ENCODE peak calls at places on chromosomes 5 and 9, in seven cellular contexts. C is K562, A is GM12891, W is GM12878, N is HepG2, Q is SK-N-SH, D is H1. K is an unnamed sample.

GRCh38 chr9:127210851-127211730 is 53.5 kb upstream of the GARNL3 start:
- DNase-seq in W (no peak), N (no peak), A (no peak), Q (no peak), C (no peak), D (no peak), K (no peak)

GRCh38 chr5:131114754-131115153 is 50.3 kb downstream of the HINT1 start:
- DNase-seq in C (no peak), W (no peak), A (no peak), D (no peak), Q (no peak), N (no peak), K (no peak)

GRCh38 chr5:53250151-53250550 is 140.6 kb upstream of the MOCS2 start:
- DNase-seq in Q (no peak), D (no peak), W (no peak), N (no peak), C (no peak), A (no peak), K (no peak)

GRCh38 chr5:14364096-14364495 is 217.5 kb upstream of the OTULINL start:
- DNase-seq in W (no peak), Q (peak), C (no peak), A (no peak), D (no peak), N (no peak), K (no peak)

GRCh38 chr5:119339965-119340364 is 15.9 kb upstream of the TNFAIP8 start:
- DNase-seq in C (no peak), A (no peak), D (no peak), N (no peak), W (no peak), Q (no peak), K (no peak)

GRCh38 chr5:141514330-141515111 is 25.6 kb downstream of the PCDHGC5 start:
- DNase-seq in Q (no peak), W (no peak), N (no peak), C (no peak), A (no peak), D (no peak), K (no peak)

GRCh38 chr9:92983984-92984589 is 36.8 kb downstream of the FGD3 start:
- DNase-seq in W (no peak), A (no peak), D (no peak), Q (no peak), N (no peak), C (no peak), K (no peak)

GRCh38 chr5:123125953-123126352 is 36.9 kb downstream of the PRDM6 start:
- DNase-seq in A (no peak), N (no peak), Q (no peak), C (no peak), W (no peak), D (no peak), K (no peak)

GRCh38 chr5:180334176-180334575 is 19.0 kb downstream of the GFPT2 start:
- DNase-seq in N (no peak), D (no peak), W (no peak), Q (no peak), A (no peak), C (no peak), K (no peak)

GRCh38 chr9:136095028-136095494 is at the start of gene NACC2:
- DNase-seq in D (no peak), C (peak), Q (peak), N (no peak), A (no peak), W (no peak), K (no peak)

GRCh38 chr5:157607371-157608161 is 32.0 kb upstream of the ADAM19 start:
- DNase-seq in C (peak), D (no peak), W (no peak), N (no peak), A (no peak), Q (no peak), K (no peak)

GRCh38 chr5:55370291-55370925 is 62.6 kb downstream of the MTREX start:
- DNase-seq in D (no peak), C (no peak), Q (no peak), A (no peak), W (no peak), N (no peak), K (no peak)

GRCh38 chr9:120175031-120175430 is 404.9 kb downstream of the CDK5RAP2 start:
- DNase-seq in A (no peak), C (no peak), N (no peak), D (no peak), Q (no peak), W (no peak), K (no peak)

GRCh38 chr5:107361945-107362344 is 308.8 kb downstream of the EFNA5 start:
- DNase-seq in D (no peak), W (no peak), A (no peak), N (no peak), C (no peak), Q (no peak), K (no peak)

GRCh38 chr9:125971050-125971449 is 223.9 kb downstream of the PBX3 start:
- DNase-seq in W (no peak), N (no peak), C (no peak), Q (no peak), D (peak), A (no peak), K (no peak)

GRCh38 chr5:79845448-79846197 is 145.4 kb downstream of the MTX3 start:
- DNase-seq in N (no peak), Q (no peak), W (no peak), D (peak), C (peak), A (no peak), K (no peak)

GRCh38 chr5:123155511-123155923 is 66.5 kb downstream of the PRDM6 start:
- DNase-seq in W (no peak), A (no peak), N (no peak), Q (no peak), D (no peak), C (no peak), K (no peak)

GRCh38 chr9:89617978-89618377 is 13.2 kb downstream of the GADD45G start:
- DNase-seq in Q (no peak), W (no peak), C (no peak), D (no peak), N (no peak), A (no peak), K (no peak)
- TF ChIP-seq TAF1 in Q (no peak), W (no peak), C (no peak), D (no peak), N (no peak), A (no peak), K (no peak)

GRCh38 chr5:101782352-101783087 is 513.6 kb downstream of the SLCO4C1 start:
- DNase-seq in W (no peak), D (no peak), A (no peak), C (no peak), N (no peak), Q (no peak), K (no peak)
- TF ChIP-seq TAF1 in W (no peak), D (no peak), A (no peak), C (no peak), N (no peak), Q (no peak), K (no peak)

GRCh38 chr9:82376677-82377232 is 388.2 kb downstream of the SPATA31D1 start:
- DNase-seq in C (no peak), N (no peak), W (no peak), A (no peak), D (no peak), Q (no peak), K (no peak)
- TF ChIP-seq TAF1 in C (no peak), N (no peak), W (no peak), A (no peak), D (no peak), Q (no peak), K (no peak)

GRCh38 chr5:143008809-143009521 is 238.8 kb downstream of the ARHGAP26 start:
- DNase-seq in C (no peak), W (peak), D (no peak), Q (no peak), A (no peak), N (no peak), K (no peak)
- TF ChIP-seq TAF1 in C (no peak), W (no peak), D (no peak), Q (no peak), A (no peak), N (no peak), K (no peak)

GRCh38 chr5:143084452-143084851 is 314.3 kb downstream of the ARHGAP26 start:
- DNase-seq in N (no peak), Q (no peak), D (no peak), W (no peak), A (no peak), C (no peak), K (no peak)

GRCh38 chr5:143086851-143087637 is 316.4 kb downstream of the NR3C1 start:
- DNase-seq in W (no peak), Q (no peak), C (no peak), A (no peak), N (peak), D (no peak), K (no peak)

GRCh38 chr5:143083006-143083405 is 312.8 kb downstream of the ARHGAP26 start:
- DNase-seq in D (no peak), N (no peak), W (no peak), Q (no peak), A (no peak), C (no peak), K (no peak)

GRCh38 chr5:143080982-143081381 is 310.8 kb downstream of the ARHGAP26 start:
- DNase-seq in N (no peak), D (no peak), Q (no peak), A (no peak), W (no peak), C (no peak), K (no peak)

GRCh38 chr5:143085319-143085917 is 315.2 kb downstream of the ARHGAP26 start:
- DNase-seq in N (no peak), W (no peak), Q (no peak), C (no peak), A (no peak), D (no peak), K (no peak)
- TF ChIP-seq TAF1 in N (no peak), W (no peak), Q (no peak), C (no peak), A (no peak), D (no peak), K (no peak)

DNA sequence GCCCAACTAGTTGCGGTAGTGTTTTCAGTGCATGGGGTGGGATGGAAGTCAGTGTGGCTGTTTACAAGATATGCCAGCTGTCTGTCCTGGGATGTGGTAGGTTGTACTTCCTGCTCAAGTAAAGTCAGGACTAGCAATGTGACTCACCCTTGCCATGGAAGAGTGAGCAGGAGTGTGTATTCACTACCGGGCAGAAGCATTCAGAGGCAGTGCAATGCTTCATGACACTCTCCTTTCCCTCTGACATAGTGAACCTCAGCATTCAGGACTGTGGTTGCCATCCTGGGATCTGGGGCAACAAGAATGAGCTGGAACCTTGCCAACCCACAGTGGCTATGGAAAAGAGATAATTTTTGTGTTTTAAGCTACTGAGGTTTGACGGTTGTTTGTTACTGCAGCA is 68.9 kb downstream of the BOD1 start:
- DNase-seq in D (no peak), W (peak), Q (no peak), C (no peak), A (peak), N (no peak), K (peak)
- TF ChIP-seq TAF1 in D (no peak), W (no peak), Q (no peak), C (no peak), A (no peak), N (no peak), K (no peak)

GRCh38 chr9:77802512-77803293 is 154.6 kb upstream of the GNA14 start:
- DNase-seq in C (no peak), D (no peak), W (no peak), N (no peak), Q (no peak), A (no peak), K (no peak)
- TF ChIP-seq TAF1 in C (no peak), D (no peak), W (no peak), N (no peak), Q (no peak), A (no peak), K (no peak)